ENCODE peak calls at places on chromosomes 5 and 9, in six cellular contexts. D is H1, Y is IMR-90, B is H9, X is mesenchymal stem cell, S is trophoblast cell. H is an unnamed sample.

GRCh38 chr9:131310833-131311554 is 21.5 kb downstream of the PLPP7 start:
- DNase-seq in Y (no peak), X (no peak), B (no peak), S (peak), D (no peak), H (no peak)

GRCh38 chr5:127358274-127358673 is 67.7 kb downstream of the MEGF10 start:
- DNase-seq in S (no peak), X (peak), D (no peak), B (no peak), Y (no peak), H (no peak)

GRCh38 chr5:42579320-42579719 is 156.1 kb downstream of the GHR start:
- DNase-seq in S (peak), X (peak), D (no peak), Y (no peak), B (no peak), H (no peak)

GRCh38 chr5:2024986-2025721 is 142.4 kb upstream of the IRX4 start:
- DNase-seq in D (peak), X (no peak), S (no peak), Y (no peak), B (no peak), H (no peak)

GRCh38 chr5:42840279-42840678 is 28.6 kb upstream of the SELENOP start:
- DNase-seq in S (peak), X (peak), Y (peak), B (no peak), D (no peak), H (no peak)

GRCh38 chr5:122751293-122751753 is 23.6 kb upstream of the SNX2 start:
- DNase-seq in X (peak), B (peak), Y (peak), D (peak), S (peak), H (no peak)

GRCh38 chr5:448766-449090 is 5.8 kb downstream of the EXOC3 start:
- DNase-seq in B (no peak), D (no peak), X (no peak), Y (no peak), S (no peak), H (no peak)

GRCh38 chr5:135571902-135572301 is 6.9 kb downstream of the CXCL14 start:
- DNase-seq in B (no peak), S (no peak), Y (no peak), D (no peak), X (no peak), H (no peak)

GRCh38 chr5:31362931-31363568 is 168.8 kb downstream of the DROSHA start:
- DNase-seq in Y (peak), B (no peak), D (no peak), X (no peak), S (peak), H (no peak)

GRCh38 chr5:10543585-10544040 is 20.3 kb upstream of the ANKRD33B start:
- DNase-seq in Y (no peak), B (no peak), D (no peak), X (no peak), S (no peak), H (no peak)

GRCh38 chr5:134328619-134329018 is 38.4 kb downstream of the CDKL3 start:
- DNase-seq in D (no peak), Y (no peak), S (no peak), X (peak), B (no peak), H (no peak)

GRCh38 chr5:79974896-79975295 is 16.2 kb downstream of the MTX3 start:
- DNase-seq in B (no peak), Y (peak), D (no peak), S (peak), X (peak), H (no peak)

GRCh38 chr5:172477466-172477865 is 23.1 kb upstream of the SH3PXD2B start:
- DNase-seq in Y (no peak), D (no peak), B (no peak), X (peak), S (peak), H (no peak)

GRCh38 chr5:72596956-72597355 is 89.7 kb upstream of the ZNF366 start:
- DNase-seq in B (no peak), Y (no peak), D (no peak), S (no peak), X (no peak), H (no peak)

GRCh38 chr5:164119806-164120440 is 614.5 kb downstream of the MAT2B start:
- DNase-seq in Y (peak), X (peak), S (no peak), D (peak), B (peak), H (no peak)

GRCh38 chr9:10008101-10008799 is 604.6 kb downstream of the PTPRD start:
- DNase-seq in D (no peak), X (no peak), S (no peak), Y (no peak), B (peak), H (peak)

GRCh38 chr5:51380603-51381207 is 2.5 kb upstream of the ISL1 start:
- DNase-seq in Y (peak), B (no peak), S (peak), D (no peak), X (peak), H (peak)

GRCh38 chr5:178310130-178310865 is 77.7 kb upstream of the PHYKPL start:
- DNase-seq in D (no peak), Y (no peak), S (no peak), B (no peak), X (no peak), H (no peak)

GRCh38 chr9:90455316-90455715 is 187.3 kb downstream of the DIRAS2 start:
- DNase-seq in S (no peak), B (no peak), Y (no peak), D (no peak), X (no peak), H (no peak)

GRCh38 chr5:90747693-90748092 is 189.1 kb downstream of the ADGRV1 start:
- DNase-seq in Y (no peak), X (no peak), D (no peak), B (no peak), S (no peak), H (no peak)

GRCh38 chr5:177430146-177430951 is 3.9 kb downstream of the GRK6 start:
- DNase-seq in Y (no peak), B (no peak), S (no peak), D (no peak), X (no peak), H (no peak)

GRCh38 chr9:37408933-37409710 is 13.4 kb upstream of the GRHPR start:
- DNase-seq in B (no peak), D (no peak), S (peak), X (no peak), Y (no peak), H (no peak)

GRCh38 chr9:138115506-138115905 is 237.9 kb downstream of the CACNA1B start:
- DNase-seq in S (no peak), X (no peak), B (peak), Y (no peak), D (no peak), H (no peak)

GRCh38 chr9:87606921-87607521 is 109.4 kb downstream of the DAPK1 start:
- DNase-seq in B (no peak), S (peak), X (peak), D (no peak), Y (peak), H (no peak)

GRCh38 chr5:81006955-81007636 is 46.9 kb downstream of the RASGRF2 start:
- DNase-seq in Y (no peak), B (no peak), S (no peak), D (no peak), X (no peak), H (no peak)

GRCh38 chr9:136657975-136658848 is 4.5 kb upstream of the EGFL7 start:
- DNase-seq in X (no peak), Y (no peak), S (no peak), B (no peak), D (peak), H (no peak)
- H3K27ac ChIP-seq in X (no peak), Y (no peak), S (no peak), B (no peak), D (no peak), H (no peak)

DNA sequence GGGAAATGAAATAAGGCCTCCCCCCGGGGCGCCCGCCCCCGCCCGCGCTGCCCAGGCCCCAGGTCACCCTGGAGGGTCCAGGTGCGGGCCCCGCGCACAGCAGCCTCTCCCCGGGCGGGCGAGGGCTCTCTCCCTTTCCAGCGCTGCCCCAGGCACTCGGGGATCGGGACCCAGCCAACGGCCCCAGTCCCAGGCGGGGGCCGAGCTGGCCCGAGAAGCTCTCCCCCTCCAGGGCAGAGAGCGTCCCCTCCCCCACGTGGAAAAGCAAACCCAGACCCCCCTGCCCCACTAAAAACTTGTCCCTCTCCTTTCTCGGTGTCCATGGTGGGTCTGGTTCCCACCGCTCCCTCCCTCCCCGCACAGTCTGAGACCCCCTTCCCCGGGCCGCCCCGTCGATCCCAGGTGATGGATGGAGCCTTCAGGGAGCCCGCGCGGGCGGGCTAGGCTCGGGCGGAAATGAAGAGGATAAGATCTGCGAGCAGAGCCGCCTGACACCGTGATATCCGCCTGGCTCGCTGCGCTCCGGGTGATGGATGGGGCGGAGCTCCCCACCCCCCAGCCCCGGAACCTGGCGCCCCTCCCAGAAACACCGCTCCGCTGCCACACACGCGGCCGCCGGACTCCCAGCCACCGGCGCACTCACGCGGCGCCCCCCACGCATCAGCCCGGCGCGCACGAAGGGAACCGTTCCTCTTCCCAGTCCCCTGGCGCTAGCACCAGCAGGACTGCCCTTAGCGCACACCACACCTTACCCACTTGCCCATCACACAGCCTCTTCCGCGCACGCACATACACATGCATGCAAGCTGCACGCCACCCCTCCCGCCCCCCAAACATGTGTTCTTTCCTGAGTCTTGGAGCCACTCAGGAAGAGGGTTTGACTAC is 81.7 kb upstream of the ZBTB43 start:
- DNase-seq in D (peak), B (peak), Y (no peak), X (peak), S (no peak), H (no peak)
- H3K14ac ChIP-seq in D (no peak), B (peak), Y (no peak), X (no peak), S (no peak), H (peak)

DNA sequence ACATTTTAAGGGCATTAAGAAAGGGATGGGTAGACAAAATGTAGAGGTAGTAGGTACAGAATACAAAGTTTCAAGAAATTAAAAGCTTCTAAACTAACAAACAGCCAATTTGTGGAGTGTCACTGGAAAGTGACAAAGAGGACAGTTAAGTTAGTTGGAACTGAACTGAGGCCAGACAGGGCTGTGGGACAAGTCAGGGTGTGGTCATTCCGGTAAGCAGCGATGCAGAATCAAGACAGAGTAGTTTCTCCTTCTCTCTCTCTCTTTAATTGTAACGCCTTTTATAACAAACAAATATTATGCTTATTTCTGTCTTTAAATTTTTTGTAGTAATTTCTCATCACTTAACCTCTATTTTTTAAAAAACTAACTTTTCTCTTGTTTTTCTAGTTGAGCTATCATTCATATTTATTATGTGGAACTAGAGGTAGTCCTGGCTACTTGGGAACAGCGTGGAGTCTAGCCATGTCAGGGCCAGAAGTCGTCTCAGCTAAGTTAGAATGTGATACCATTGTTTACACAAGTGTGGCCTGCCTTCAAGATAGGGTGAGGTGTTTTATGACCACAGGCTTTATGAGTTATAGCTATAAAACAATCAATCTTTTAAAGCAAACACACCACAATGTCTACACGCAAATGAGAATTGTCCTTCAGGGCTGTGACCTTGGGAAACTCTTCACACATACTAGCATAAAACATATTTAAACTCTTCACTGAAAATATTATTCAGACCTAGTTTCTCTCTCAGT is 115.3 kb upstream of the CDKN2B start:
- DNase-seq in D (no peak), B (no peak), S (no peak), X (peak), Y (peak), H (no peak)
- H3K4ac ChIP-seq in D (no peak), B (no peak), S (no peak), X (no peak), Y (no peak), H (no peak)

DNA sequence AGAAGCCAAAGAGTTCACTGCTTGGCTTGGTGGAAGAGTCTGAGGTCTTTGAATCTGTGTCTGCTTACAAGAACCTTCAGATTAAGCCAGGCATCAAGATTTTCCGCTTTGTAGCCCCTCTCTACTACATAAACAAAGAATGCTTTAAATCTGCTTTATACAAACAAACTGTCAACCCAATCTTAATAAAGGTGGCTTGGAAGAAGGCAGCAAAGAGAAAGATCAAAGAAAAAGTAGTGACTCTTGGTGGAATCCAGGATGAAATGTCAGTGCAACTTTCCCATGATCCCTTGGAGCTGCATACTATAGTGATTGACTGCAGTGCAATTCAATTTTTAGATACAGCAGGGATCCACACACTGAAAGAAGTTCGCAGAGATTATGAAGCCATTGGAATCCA is 19.2 kb downstream of the TIGD6 start:
- DNase-seq in B (no peak), X (peak), D (no peak), Y (no peak), S (no peak), H (no peak)
- H3K27ac ChIP-seq in B (no peak), X (no peak), D (no peak), Y (no peak), S (no peak), H (no peak)

DNA sequence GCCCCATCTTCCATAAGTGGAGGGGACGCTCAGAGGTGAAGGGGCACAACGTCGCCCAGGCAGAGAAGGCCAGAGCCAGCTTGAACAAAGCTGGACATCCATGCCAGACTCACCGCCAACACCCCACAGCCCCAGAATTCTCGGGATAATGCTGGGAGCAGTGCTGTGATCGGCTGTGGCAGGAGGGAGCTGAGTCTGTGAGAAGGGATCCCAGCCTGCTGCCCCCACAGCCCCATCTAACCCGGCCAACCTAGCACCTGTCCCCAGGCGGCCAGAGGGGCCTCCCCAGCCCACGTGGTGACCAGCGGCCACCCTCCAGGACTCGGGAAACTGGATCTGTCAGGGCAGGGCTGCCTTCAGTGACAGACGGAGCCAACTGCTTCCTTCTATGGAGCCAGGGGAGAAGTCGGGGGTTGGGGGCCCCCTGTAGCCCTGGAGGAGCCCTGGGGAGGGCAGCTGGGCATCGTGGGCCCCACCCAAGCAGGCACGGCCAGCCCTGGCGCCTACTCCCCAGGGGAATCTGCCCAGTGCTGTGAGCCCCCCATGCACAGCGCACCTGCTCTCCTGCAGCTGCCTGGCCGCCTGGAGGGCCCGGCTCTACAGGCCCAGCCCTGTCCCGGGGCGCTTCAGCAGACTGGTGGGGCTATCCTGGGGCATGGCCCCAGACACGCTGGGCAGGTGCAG is 6.0 kb downstream of the BRD3 start:
- DNase-seq in S (no peak), Y (no peak), X (no peak), B (peak), D (peak), H (no peak)
- H3K14ac ChIP-seq in S (no peak), Y (no peak), X (no peak), B (no peak), D (no peak), H (peak)

DNA sequence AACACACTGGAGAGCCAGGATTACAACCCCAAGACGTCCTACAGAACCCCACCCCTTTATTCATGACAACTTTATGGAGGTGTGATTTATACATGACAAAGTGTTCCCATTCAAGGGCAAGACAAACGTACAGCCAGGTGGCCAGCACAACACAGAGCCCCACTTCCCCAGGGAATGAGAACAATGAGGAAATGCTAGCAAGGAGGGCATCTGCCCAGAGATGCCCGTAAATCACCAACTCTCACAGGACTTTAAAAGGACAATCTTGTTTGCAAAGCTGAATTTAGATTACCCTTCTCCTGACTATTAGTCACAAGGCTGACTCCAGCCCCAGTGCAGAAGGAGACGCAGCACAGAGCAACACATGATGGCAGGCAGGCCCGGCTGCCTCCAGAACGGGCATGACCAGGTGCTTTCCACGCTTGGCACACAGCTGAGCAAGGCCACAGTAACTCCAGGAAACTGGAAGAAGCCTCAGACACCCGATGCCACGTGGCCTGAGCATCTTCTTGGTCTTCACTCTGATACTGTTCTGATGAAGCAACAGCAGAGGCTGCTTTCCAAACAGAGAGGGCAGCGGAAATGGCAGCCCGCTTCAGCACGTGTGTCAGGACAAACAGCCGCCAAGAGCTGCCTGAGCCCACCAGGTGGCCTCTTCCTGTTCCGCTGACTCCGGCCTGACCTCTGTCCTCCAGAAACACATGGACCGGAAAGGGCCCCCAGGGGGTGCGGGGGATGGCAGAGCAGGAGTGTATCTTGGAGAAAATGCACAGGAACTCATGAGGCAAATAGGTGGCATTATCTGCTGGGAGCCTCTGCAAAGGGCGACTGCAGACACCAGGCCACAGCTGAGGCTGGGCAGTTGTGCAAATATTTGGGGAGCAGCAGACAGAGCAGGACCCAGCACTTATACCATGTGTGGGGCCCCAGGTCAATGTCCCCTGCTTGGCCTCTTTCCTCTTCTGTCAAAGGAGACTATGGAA is 51.3 kb downstream of the ROR2 start:
- DNase-seq in X (peak), Y (peak), B (no peak), S (peak), D (no peak), H (no peak)
- H3K4ac ChIP-seq in X (peak), Y (peak), B (no peak), S (no peak), D (no peak), H (no peak)

GRCh38 chr5:64295100-64295499 is 129.5 kb downstream of the RNF180 start:
- DNase-seq in D (no peak), Y (no peak), S (no peak), X (no peak), B (no peak), H (no peak)
- H3K27ac ChIP-seq in D (no peak), Y (no peak), S (no peak), X (no peak), B (no peak), H (no peak)

H was measured in neuronal stem cell.